ENCODE peak calls at places on chromosomes 16 and 17, in ten cellular contexts. P, I, M, Q, Z, O, C, W, Y and S are unnamed samples.

GRCh38 chr17:33438136-33438535 is 145.0 kb upstream of the ASIC2 start:
- DNase-seq in P (no peak), I (no peak), M (no peak), Q (no peak), Z (no peak), O (no peak), C (no peak), W (no peak), Y (no peak), S (no peak)

GRCh38 chr16:16030449-16030848 is 81.0 kb downstream of the ABCC1 start:
- DNase-seq in P (no peak), I (no peak), M (no peak), Q (no peak), Z (no peak), O (no peak), C (no peak), W (no peak), Y (no peak), S (no peak)

GRCh38 chr17:46777943-46778915 is 40.3 kb downstream of the WNT3 start:
- DNase-seq in P (no peak), I (no peak), M (no peak), Q (peak), Z (no peak), O (no peak), C (no peak), W (no peak), Y (peak), S (peak)

GRCh38 chr16:8798174-8798527 is 512 bp downstream of the PMM2 start:
- DNase-seq in P (no peak), I (peak), M (no peak), Q (peak), Z (no peak), O (no peak), C (no peak), W (no peak), Y (no peak), S (no peak)

GRCh38 chr17:50532452-50533024 is at the start of gene EPN3:
- DNase-seq in P (no peak), I (no peak), M (no peak), Q (peak), Z (peak), O (no peak), C (no peak), W (no peak), Y (no peak), S (no peak)

GRCh38 chr16:82899731-82900454 is 273.1 kb downstream of the CDH13 start:
- DNase-seq in P (no peak), I (no peak), M (no peak), Q (no peak), Z (no peak), O (no peak), C (no peak), W (no peak), Y (no peak), S (no peak)

GRCh38 chr16:2663553-2664521 is 18.5 kb upstream of the KCTD5 start:
- DNase-seq in P (no peak), I (no peak), M (no peak), Q (peak), Z (no peak), O (no peak), C (no peak), W (no peak), Y (no peak), S (no peak)

GRCh38 chr16:47375423-47375822 is 85.4 kb downstream of the ITFG1 start:
- DNase-seq in P (no peak), I (no peak), M (no peak), Q (no peak), Z (no peak), O (no peak), C (no peak), W (no peak), Y (no peak), S (peak)

GRCh38 chr16:28823291-28823718 is 506 bp downstream of the ATXN2L start:
- DNase-seq in P (no peak), I (no peak), M (no peak), Q (peak), Z (peak), O (no peak), C (peak), W (no peak), Y (no peak), S (no peak)

GRCh38 chr17:34226011-34226410 is 29.1 kb upstream of the CCL2 start:
- DNase-seq in P (no peak), I (no peak), M (no peak), Q (peak), Z (no peak), O (no peak), C (no peak), W (no peak), Y (no peak), S (no peak)

GRCh38 chr16:26433807-26434206 is 632.9 kb upstream of the C16orf82 start:
- DNase-seq in P (no peak), I (no peak), M (no peak), Q (no peak), Z (no peak), O (no peak), C (no peak), W (no peak), Y (no peak), S (no peak)

GRCh38 chr17:27351741-27352140 is 57.8 kb downstream of the WSB1 start:
- DNase-seq in P (no peak), I (no peak), M (no peak), Q (no peak), Z (no peak), O (no peak), C (no peak), W (no peak), Y (no peak), S (peak)

GRCh38 chr17:72122668-72123495 is 2.1 kb downstream of the SOX9 start:
- DNase-seq in P (no peak), I (no peak), M (no peak), Q (peak), Z (peak), O (no peak), C (no peak), W (peak), Y (no peak), S (no peak)

GRCh38 chr17:43784628-43785101 is 4.4 kb downstream of the CFAP97D1 start:
- DNase-seq in P (no peak), I (no peak), M (no peak), Q (peak), Z (no peak), O (no peak), C (no peak), W (peak), Y (no peak), S (no peak)

GRCh38 chr17:43953746-43954145 is at the start of gene PYY:
- DNase-seq in P (no peak), I (no peak), M (no peak), Q (no peak), Z (peak), O (no peak), C (no peak), W (no peak), Y (no peak), S (no peak)

GRCh38 chr17:7854078-7854777 is 638 bp upstream of the TMEM88 start:
- DNase-seq in P (no peak), I (no peak), M (no peak), Q (no peak), Z (peak), O (no peak), C (no peak), W (no peak), Y (no peak), S (no peak)

GRCh38 chr16:67092227-67092626 is 17.5 kb upstream of the PHAF1 start:
- DNase-seq in P (no peak), I (no peak), M (no peak), Q (peak), Z (no peak), O (no peak), C (no peak), W (no peak), Y (no peak), S (no peak)

GRCh38 chr16:58336332-58337089 is 41.7 kb upstream of the PRSS54 start:
- DNase-seq in P (peak), I (peak), M (peak), Q (peak), Z (peak), O (peak), C (peak), W (peak), Y (peak), S (peak)

GRCh38 chr17:6800422-6801027 is 24.5 kb downstream of the FBXO39 start:
- DNase-seq in P (no peak), I (no peak), M (no peak), Q (no peak), Z (no peak), O (no peak), C (no peak), W (no peak), Y (no peak), S (no peak)

GRCh38 chr16:66905633-66906539 is 12.8 kb downstream of the CDH16 start:
- DNase-seq in P (no peak), I (no peak), M (no peak), Q (no peak), Z (no peak), O (no peak), C (peak), W (no peak), Y (no peak), S (no peak)

GRCh38 chr17:47427985-47428384 is 102.9 kb upstream of the NPEPPS start:
- DNase-seq in P (no peak), I (no peak), M (no peak), Q (no peak), Z (no peak), O (no peak), C (no peak), W (no peak), Y (no peak), S (no peak)

GRCh38 chr17:14736631-14737030 is 435.8 kb downstream of the HS3ST3B1 start:
- DNase-seq in P (no peak), I (no peak), M (no peak), Q (no peak), Z (no peak), O (no peak), C (no peak), W (no peak), Y (no peak), S (no peak)

GRCh38 chr17:32755045-32755805 is 121.7 kb downstream of the MYO1D start:
- DNase-seq in P (peak), I (no peak), M (peak), Q (peak), Z (no peak), O (no peak), C (no peak), W (peak), Y (no peak), S (peak)

GRCh38 chr16:87838643-87839541 is 30.4 kb downstream of the SLC7A5 start:
- DNase-seq in P (no peak), I (no peak), M (no peak), Q (no peak), Z (no peak), O (no peak), C (no peak), W (no peak), Y (no peak), S (no peak)

GRCh38 chr17:31568140-31568938 is 176.9 kb downstream of the RAB11FIP4 start:
- DNase-seq in P (no peak), I (no peak), M (no peak), Q (peak), Z (no peak), O (no peak), C (no peak), W (peak), Y (no peak), S (no peak)

GRCh38 chr17:59651346-59651745 is 31.7 kb downstream of the CLTC start:
- DNase-seq in P (no peak), I (no peak), M (no peak), Q (peak), Z (no peak), O (no peak), C (no peak), W (no peak), Y (no peak), S (no peak)

GRCh38 chr17:149897-150575 is 12.7 kb downstream of the SCGB1C2 start:
- DNase-seq in P (no peak), I (no peak), M (no peak), Q (no peak), Z (peak), O (no peak), C (no peak), W (no peak), Y (peak), S (no peak)

GRCh38 chr16:85561248-85562101 is 51.6 kb upstream of the GSE1 start:
- DNase-seq in P (no peak), I (no peak), M (no peak), Q (no peak), Z (no peak), O (no peak), C (no peak), W (no peak), Y (no peak), S (no peak)

GRCh38 chr16:13856811-13857511 is 63.0 kb upstream of the ERCC4 start:
- DNase-seq in P (no peak), I (no peak), M (no peak), Q (no peak), Z (no peak), O (no peak), C (no peak), W (no peak), Y (no peak), S (no peak)

GRCh38 chr17:52159159-52159809 is 770 bp upstream of the CA10 start:
- DNase-seq in P (no peak), I (no peak), M (no peak), Q (no peak), Z (no peak), O (no peak), C (no peak), W (no peak), Y (no peak), S (peak)

GRCh38 chr16:88383401-88384221 is 852 bp downstream of the ZNF469 start:
- DNase-seq in P (peak), I (no peak), M (no peak), Q (peak), Z (peak), O (no peak), C (no peak), W (no peak), Y (peak), S (no peak)

GRCh38 chr17:40121191-40121885 is 433 bp upstream of the MSL1 start:
- DNase-seq in P (no peak), I (no peak), M (no peak), Q (peak), Z (peak), O (no peak), C (no peak), W (peak), Y (peak), S (peak)

GRCh38 chr17:40086150-40087044 is 14.0 kb downstream of the NR1D1 start:
- DNase-seq in P (no peak), I (peak), M (peak), Q (peak), Z (no peak), O (peak), C (peak), W (no peak), Y (peak), S (peak)

GRCh38 chr17:60745544-60745943 is 67.9 kb downstream of the BCAS3 start:
- DNase-seq in P (no peak), I (no peak), M (no peak), Q (no peak), Z (no peak), O (no peak), C (no peak), W (peak), Y (no peak), S (no peak)

GRCh38 chr17:751269-752001 is 629 bp downstream of the GEMIN4 start:
- DNase-seq in P (peak), I (peak), M (no peak), Q (peak), Z (peak), O (no peak), C (peak), W (no peak), Y (no peak), S (no peak)

GRCh38 chr16:27999687-28000086 is 63.8 kb downstream of the GSG1L start:
- DNase-seq in P (no peak), I (no peak), M (no peak), Q (peak), Z (no peak), O (no peak), C (no peak), W (no peak), Y (no peak), S (no peak)

GRCh38 chr17:78939615-78940014 is 14.4 kb upstream of the TIMP2 start:
- DNase-seq in P (no peak), I (no peak), M (no peak), Q (peak), Z (no peak), O (no peak), C (no peak), W (no peak), Y (no peak), S (no peak)

GRCh38 chr16:56617212-56618085 is 8.1 kb upstream of the MT1E start:
- DNase-seq in P (no peak), I (no peak), M (no peak), Q (peak), Z (peak), O (no peak), C (peak), W (peak), Y (peak), S (no peak)

GRCh38 chr16:15885560-15886001 is 2.8 kb downstream of the CEP20 start:
- DNase-seq in P (peak), I (no peak), M (no peak), Q (peak), Z (no peak), O (no peak), C (no peak), W (no peak), Y (no peak), S (no peak)

GRCh38 chr16:47063011-47063724 is 80.6 kb downstream of the NETO2 start:
- DNase-seq in P (no peak), I (no peak), M (no peak), Q (no peak), Z (no peak), O (no peak), C (no peak), W (no peak), Y (no peak), S (no peak)